ENCODE peak calls at places on chromosomes 6 and 20, in seven cellular contexts. R is PC-3, E is MM.1S, F is hepatocyte, T is SK-N-SH, S is neural progenitor cell, Y is GM23248. N is an unnamed sample.

GRCh38 chr20:38731738-38732113 is 7.4 kb downstream of the SLC32A1 start:
- DNase-seq in F (no peak), E (no peak), T (peak), R (no peak), S (no peak), Y (no peak), N (no peak)

GRCh38 chr6:149950423-149950822 is 8.6 kb downstream of the ULBP2 start:
- DNase-seq in S (no peak), Y (no peak), F (no peak), E (no peak), T (no peak), R (no peak), N (no peak)

GRCh38 chr20:53322651-53323050 is 271.0 kb downstream of the ZNF217 start:
- DNase-seq in E (no peak), Y (peak), F (no peak), T (no peak), R (no peak), S (no peak), N (no peak)

GRCh38 chr6:106279179-106279578 is 46.4 kb downstream of the ATG5 start:
- DNase-seq in F (no peak), R (peak), S (no peak), T (no peak), Y (peak), E (no peak), N (no peak)

GRCh38 chr6:32163559-32164258 is 686 bp upstream of the EGFL8 start:
- DNase-seq in S (peak), F (no peak), E (no peak), Y (no peak), R (no peak), T (no peak), N (no peak)

GRCh38 chr6:143772662-143773061 is 70.5 kb upstream of the LTV1 start:
- DNase-seq in F (no peak), T (no peak), Y (peak), R (no peak), E (no peak), S (no peak), N (no peak)

GRCh38 chr6:145534986-145535385 is 200.3 kb downstream of the EPM2A start:
- DNase-seq in E (no peak), S (no peak), T (no peak), F (no peak), Y (peak), R (no peak), N (no peak)

GRCh38 chr6:11919771-11920440 is 92.2 kb upstream of the HIVEP1 start:
- DNase-seq in T (no peak), S (no peak), F (no peak), R (no peak), Y (peak), E (no peak), N (no peak)

GRCh38 chr6:119446623-119447008 is 97.1 kb upstream of the MAN1A1 start:
- DNase-seq in F (peak), R (peak), S (no peak), Y (peak), E (no peak), T (no peak), N (no peak)

GRCh38 chr6:48962041-48962440 is 501.0 kb downstream of the MMUT start:
- DNase-seq in S (no peak), T (no peak), F (no peak), E (no peak), Y (no peak), R (no peak), N (no peak)

GRCh38 chr6:113809818-113810217 is 47.3 kb upstream of the MARCKS start:
- DNase-seq in T (no peak), Y (no peak), S (no peak), F (no peak), E (peak), R (no peak), N (no peak)

GRCh38 chr20:58555078-58555765 is 40.0 kb upstream of the APCDD1L start:
- DNase-seq in S (no peak), F (no peak), T (no peak), E (no peak), Y (peak), R (peak), N (no peak)

GRCh38 chr6:136761227-136761922 is 30.9 kb downstream of the MAP3K5 start:
- DNase-seq in Y (peak), E (peak), S (no peak), T (peak), R (no peak), F (no peak), N (no peak)

GRCh38 chr6:151087861-151088598 is 151.7 kb upstream of the AKAP12 start:
- DNase-seq in E (no peak), S (no peak), Y (peak), F (no peak), R (no peak), T (no peak), N (peak)

GRCh38 chr20:11452326-11452725 is 465.4 kb upstream of the BTBD3 start:
- DNase-seq in Y (peak), T (no peak), R (peak), S (no peak), E (no peak), F (no peak), N (no peak)

GRCh38 chr6:133062702-133063319 is 178.3 kb upstream of the EYA4 start:
- DNase-seq in E (peak), T (no peak), S (no peak), F (no peak), Y (peak), R (peak), N (no peak)

GRCh38 chr6:12941422-12941821 is 224.9 kb downstream of the PHACTR1 start:
- DNase-seq in R (no peak), Y (peak), S (no peak), F (no peak), T (no peak), E (no peak), N (no peak)

GRCh38 chr6:53517021-53517420 is 27.9 kb downstream of the GCLC start:
- DNase-seq in R (peak), F (no peak), E (no peak), S (no peak), T (no peak), Y (peak), N (no peak)

GRCh38 chr6:7154341-7155139 is 46.8 kb downstream of the RREB1 start:
- DNase-seq in R (no peak), E (no peak), T (no peak), S (no peak), F (no peak), Y (no peak), N (no peak)

DNA sequence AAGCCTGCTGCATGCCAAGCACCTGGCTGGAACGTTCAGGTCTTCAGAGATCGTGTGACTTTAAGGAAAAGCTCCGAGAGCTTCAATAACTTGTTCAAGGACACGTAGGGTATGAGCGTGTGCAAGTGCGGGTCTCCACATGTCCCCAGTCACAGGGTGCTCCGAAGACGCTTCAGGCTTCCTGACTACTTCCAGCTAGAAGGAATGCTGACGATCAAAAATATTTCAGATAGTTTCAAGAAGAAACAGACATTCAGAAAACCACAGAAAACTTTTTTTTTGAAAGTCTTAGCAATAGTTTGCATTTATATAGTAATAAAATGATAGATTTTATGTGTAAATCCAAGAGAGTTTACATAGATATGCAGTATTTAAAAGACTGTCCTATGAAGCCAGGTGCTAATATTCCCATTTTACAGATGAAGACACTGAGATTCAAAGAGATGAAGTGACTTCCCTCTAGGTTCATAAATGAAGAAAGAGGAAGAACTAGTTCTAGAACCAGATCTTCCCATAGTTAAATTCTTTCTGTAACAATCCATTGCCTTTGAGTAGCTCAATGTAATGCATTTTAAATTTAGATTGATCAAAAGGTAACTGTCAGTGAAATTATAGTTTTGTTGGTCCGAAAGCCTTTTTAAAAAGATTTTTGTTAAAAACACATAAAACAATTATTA is 247.6 kb downstream of the MYLK4 start:
- DNase-seq in T (no peak), Y (no peak), R (no peak), F (no peak), E (no peak), S (no peak), N (no peak)
- TF ChIP-seq EZH2phosphoT487 in T (no peak), Y (no peak), R (no peak), F (no peak), E (no peak), S (no peak), N (no peak)

GRCh38 chr6:50007821-50008220 is 14.0 kb downstream of the DEFB110 start:
- DNase-seq in R (peak), F (no peak), T (no peak), E (no peak), S (no peak), Y (peak), N (no peak)
- TF ChIP-seq EZH2phosphoT487 in R (no peak), F (no peak), T (no peak), E (no peak), S (no peak), Y (no peak), N (no peak)

DNA sequence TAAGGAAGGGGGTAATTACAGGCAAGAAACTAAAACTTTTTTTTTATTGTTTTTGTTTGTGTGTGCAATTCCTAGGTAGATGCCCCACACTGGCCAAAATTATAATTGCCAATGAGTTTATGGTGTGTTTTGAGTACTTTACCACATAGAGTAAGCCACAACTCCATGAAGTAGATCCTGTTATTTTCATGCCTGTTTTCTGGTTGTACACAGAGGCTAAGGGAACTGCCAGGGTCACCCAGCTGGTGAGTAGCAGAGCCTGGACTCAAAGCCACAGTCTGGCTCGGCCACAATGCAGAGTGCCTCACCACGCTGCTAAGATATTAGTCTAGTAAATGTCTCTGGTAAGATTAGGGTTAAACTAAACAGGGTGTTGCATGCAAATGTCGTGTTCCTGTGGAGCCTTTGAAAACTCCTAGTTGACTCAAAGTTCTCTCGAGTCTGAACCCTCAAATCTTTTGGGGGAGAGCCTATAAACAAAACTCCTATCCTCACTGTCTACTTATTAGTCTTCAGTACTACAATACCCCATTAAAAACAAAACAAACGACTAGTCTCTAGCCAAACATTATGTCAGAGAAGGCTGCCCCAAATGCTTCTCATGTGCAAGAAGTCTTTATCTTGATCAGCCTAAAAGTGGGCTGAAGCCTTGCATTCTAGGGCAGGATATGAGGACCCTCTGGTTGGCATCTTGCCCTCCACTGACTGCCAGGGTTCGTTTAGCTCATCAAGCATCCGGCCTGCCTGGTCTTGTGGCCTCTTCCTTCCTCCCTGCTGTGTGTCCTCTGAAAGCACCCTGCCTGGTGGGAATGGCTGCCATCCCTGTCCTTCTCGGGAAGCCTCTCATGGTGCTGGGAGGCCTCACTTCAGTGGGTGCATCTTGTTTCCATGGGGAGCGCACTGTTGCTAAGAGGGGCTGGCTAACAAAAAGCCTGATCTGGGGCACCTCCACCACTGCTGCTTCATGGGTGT is 4.2 kb downstream of the DUSP22 start:
- DNase-seq in R (no peak), E (peak), T (no peak), F (no peak), S (no peak), Y (peak), N (no peak)
- TF ChIP-seq EZH2phosphoT487 in R (no peak), E (no peak), T (no peak), F (no peak), S (no peak), Y (no peak), N (no peak)

GRCh38 chr6:117280922-117281321 is 15.6 kb downstream of the VGLL2 start:
- DNase-seq in Y (peak), F (no peak), S (no peak), R (peak), E (no peak), T (no peak), N (peak)
- TF ChIP-seq EZH2phosphoT487 in Y (no peak), F (no peak), S (no peak), R (no peak), E (no peak), T (no peak), N (no peak)

DNA sequence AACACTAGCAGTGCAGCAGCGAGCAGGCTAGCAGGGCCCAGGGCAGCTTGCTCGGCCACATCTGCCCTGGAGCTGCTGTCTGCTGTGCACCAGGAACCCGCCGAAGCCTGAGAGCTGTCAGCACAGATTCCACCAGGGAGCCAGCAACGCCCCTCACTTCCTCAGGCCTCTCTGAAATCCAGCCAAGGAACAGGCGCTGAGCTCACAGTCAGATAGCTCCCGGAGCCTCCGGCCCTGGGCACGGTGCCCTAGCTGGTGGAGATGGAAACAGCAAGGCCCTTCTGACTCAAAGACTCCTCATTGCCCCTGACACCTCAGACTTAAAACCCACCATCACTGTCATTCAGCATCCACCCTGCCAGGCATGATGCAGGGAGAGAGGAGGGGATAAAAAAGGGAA is 839.4 kb downstream of the MAFB start:
- DNase-seq in R (no peak), E (no peak), S (no peak), F (peak), Y (peak), T (peak), N (no peak)
- TF ChIP-seq EZH2phosphoT487 in R (no peak), E (no peak), S (no peak), F (no peak), Y (no peak), T (no peak), N (no peak)

GRCh38 chr6:35381132-35381531 is 38.8 kb downstream of the PPARD start:
- DNase-seq in S (no peak), E (no peak), Y (peak), R (peak), T (no peak), F (no peak), N (no peak)

GRCh38 chr6:35385457-35386202 is 43.3 kb downstream of the PPARD start:
- DNase-seq in E (no peak), F (peak), R (no peak), S (no peak), Y (peak), T (no peak), N (no peak)

GRCh38 chr6:35378281-35378680 is 35.9 kb downstream of the PPARD start:
- DNase-seq in F (no peak), Y (no peak), S (no peak), T (no peak), E (no peak), R (no peak), N (no peak)

GRCh38 chr6:35386989-35387388 is 44.6 kb downstream of the PPARD start:
- DNase-seq in F (no peak), R (no peak), E (no peak), S (no peak), T (no peak), Y (no peak), N (no peak)

GRCh38 chr6:35382015-35382414 is 39.7 kb downstream of the PPARD start:
- DNase-seq in T (no peak), E (no peak), Y (no peak), R (no peak), F (no peak), S (no peak), N (no peak)
- TF ChIP-seq EZH2phosphoT487 in T (no peak), E (no peak), Y (no peak), R (no peak), F (no peak), S (no peak), N (no peak)

GRCh38 chr20:33281550-33282146 is 1.4 kb upstream of the BPIFB1 start:
- DNase-seq in F (no peak), Y (no peak), S (no peak), E (no peak), T (no peak), R (no peak), N (no peak)
- TF ChIP-seq EZH2phosphoT487 in F (no peak), Y (no peak), S (no peak), E (no peak), T (no peak), R (no peak), N (no peak)

GRCh38 chr6:65299236-65299635 is 407.8 kb downstream of the EYS start:
- DNase-seq in Y (no peak), S (no peak), F (no peak), T (no peak), E (no peak), R (no peak), N (no peak)
- TF ChIP-seq EZH2phosphoT487 in Y (no peak), S (no peak), F (no peak), T (no peak), E (no peak), R (no peak), N (no peak)

DNA sequence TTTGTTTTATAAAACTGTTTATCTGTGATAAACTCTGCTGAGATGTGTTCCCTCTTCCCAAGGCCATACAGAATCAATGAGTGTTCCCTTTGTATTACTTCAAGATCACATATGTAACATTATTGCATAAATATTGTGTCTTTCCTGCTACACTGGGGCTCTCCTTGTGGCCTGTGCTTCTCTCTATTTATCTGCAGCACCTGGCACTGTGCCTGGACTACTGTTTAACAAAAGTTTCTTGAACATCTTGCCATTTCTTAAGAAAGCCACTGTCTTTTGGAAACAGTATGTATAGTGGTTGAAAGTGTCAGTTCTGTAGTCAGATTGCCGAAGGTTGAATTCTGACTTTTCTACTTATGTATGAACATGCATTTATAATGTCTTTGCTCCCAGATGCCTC is 169.0 kb upstream of the SCGN start:
- DNase-seq in S (no peak), T (no peak), Y (no peak), F (no peak), E (no peak), R (no peak), N (no peak)
- TF ChIP-seq EZH2phosphoT487 in S (no peak), T (no peak), Y (no peak), F (no peak), E (no peak), R (no peak), N (no peak)

GRCh38 chr6:15403094-15403493 is 157.2 kb downstream of the JARID2 start:
- DNase-seq in E (no peak), Y (no peak), S (no peak), T (no peak), F (no peak), R (no peak), N (no peak)
- TF ChIP-seq EZH2phosphoT487 in E (no peak), Y (no peak), S (no peak), T (no peak), F (no peak), R (no peak), N (no peak)